ENCODE peak calls at places on chromosomes 4 and X, in seven cellular contexts. A, Z, I, X, B, M and U are unnamed samples.
A peak's percentile ranks its signal among the peaks of the same experiment; 100 is the strongest.

GRCh38 chrX:18151661-18152060 is 69.0 kb downstream of the BEND2 start:
- DNase-seq in B (no peak), X (no peak), M (no peak), I (no peak), A (no peak), Z (no peak), U (no peak)

GRCh38 chr4:155546451-155546850 is 120.2 kb upstream of the GUCY1A1 start:
- DNase-seq in B (no peak), I (no peak), Z (no peak), M (no peak), A (no peak), X (no peak), U (no peak)

GRCh38 chrX:19787305-19787704 is 100.1 kb downstream of the SH3KBP1 start:
- DNase-seq in X (no peak), Z (no peak), M (no peak), A (no peak), I (no peak), B (no peak), U (no peak)

GRCh38 chrX:10173331-10173900 is 16.6 kb downstream of the CLCN4 start:
- DNase-seq in A (no peak), X (peak; percentile 77), B (peak; percentile 78), I (no peak), Z (peak; percentile 94), M (peak; percentile 77), U (no peak)

GRCh38 chrX:69543572-69543971 is 39.4 kb downstream of the NALF2 start:
- DNase-seq in B (no peak), X (no peak), M (no peak), I (no peak), Z (no peak), A (no peak), U (no peak)

GRCh38 chrX:12080265-12080664 is 58.0 kb upstream of the FRMPD4 start:
- DNase-seq in M (peak; percentile 26), B (no peak), A (peak; percentile 9), I (no peak), Z (peak; percentile 6), X (no peak), U (no peak)

GRCh38 chrX:105191878-105192277 is 28.6 kb downstream of the TEX13A start:
- DNase-seq in Z (no peak), A (peak; percentile 3), X (no peak), I (no peak), B (no peak), M (peak; percentile 55), U (no peak)

GRCh38 chrX:53318766-53319353 is 37.5 kb upstream of the IQSEC2 start:
- DNase-seq in Z (no peak), I (no peak), X (no peak), A (no peak), M (no peak), B (no peak), U (no peak)

GRCh38 chr4:66647468-66647867 is 897.8 kb downstream of the CENPC start:
- DNase-seq in X (no peak), A (no peak), I (no peak), Z (no peak), B (no peak), M (no peak), U (no peak)

GRCh38 chrX:19332983-19333382 is 10.7 kb upstream of the PDHA1 start:
- DNase-seq in B (peak; percentile 28), I (no peak), M (peak; percentile 54), A (no peak), Z (no peak), X (no peak), U (no peak)

GRCh38 chr4:111454961-111455360 is 690.3 kb upstream of the FAM241A start:
- DNase-seq in I (no peak), B (no peak), Z (no peak), A (no peak), M (peak; percentile 61), X (no peak), U (no peak)

GRCh38 chr4:8585186-8585585 is 5.0 kb downstream of the GPR78 start:
- DNase-seq in Z (no peak), M (peak; percentile 52), I (no peak), X (no peak), A (no peak), B (no peak), U (no peak)

GRCh38 chrX:36434521-36434920 is 515.0 kb downstream of the CFAP47 start:
- DNase-seq in A (no peak), Z (no peak), B (no peak), M (no peak), I (no peak), X (no peak), U (no peak)

GRCh38 chrX:111302284-111302683 is 32.0 kb upstream of the CAPN6 start:
- DNase-seq in I (no peak), X (no peak), M (no peak), B (no peak), A (no peak), Z (no peak), U (no peak)

GRCh38 chrX:33142331-33142730 is 69.0 kb downstream of the DMD start:
- DNase-seq in I (no peak), X (no peak), M (no peak), A (no peak), Z (no peak), B (no peak), U (no peak)

GRCh38 chr4:10866691-10867090 is 182.1 kb upstream of the CLNK start:
- DNase-seq in I (no peak), A (no peak), Z (no peak), B (no peak), M (no peak), X (no peak), U (no peak)

GRCh38 chr4:106497271-106497670 is 128.7 kb upstream of the GIMD1 start:
- DNase-seq in A (no peak), Z (no peak), X (no peak), B (no peak), I (no peak), M (no peak), U (no peak)

GRCh38 chrX:68995780-68996551 is 167.1 kb downstream of the EFNB1 start:
- DNase-seq in M (peak; percentile 10), B (peak; percentile 76), Z (peak; percentile 86), I (no peak), A (no peak), X (peak; percentile 14), U (no peak)

GRCh38 chrX:44952329-44953027 is 79.5 kb downstream of the KDM6A start:
- DNase-seq in M (no peak), X (no peak), A (no peak), I (no peak), Z (no peak), B (no peak), U (no peak)

GRCh38 chr4:182483685-182484084 is 240.5 kb downstream of the TENM3 start:
- DNase-seq in I (no peak), Z (no peak), B (no peak), X (no peak), M (no peak), A (no peak), U (no peak)

GRCh38 chr4:3871181-3871852 is 105.1 kb downstream of the ADRA2C start:
- DNase-seq in X (no peak), M (peak; percentile 94), A (no peak), Z (no peak), B (no peak), I (no peak), U (no peak)

GRCh38 chr4:89829470-89830138 is 7.4 kb downstream of the SNCA start:
- DNase-seq in Z (peak; percentile 30), X (no peak), I (no peak), A (peak; percentile 35), M (no peak), B (no peak), U (peak; percentile 84)

GRCh38 chr4:123304151-123305021 is 92.2 kb upstream of the SPRY1 start:
- DNase-seq in B (peak; percentile 37), X (no peak), Z (no peak), M (peak; percentile 89), I (no peak), A (peak; percentile 86), U (no peak)

GRCh38 chrX:87518504-87518903 is 902 bp downstream of the KLHL4 start:
- DNase-seq in I (no peak), Z (peak; percentile 20), A (no peak), B (no peak), M (no peak), X (no peak), U (no peak)

GRCh38 chr4:4386736-4387392 is at the start of gene NSG1:
- DNase-seq in A (peak; percentile 53), M (no peak), B (no peak), X (no peak), I (peak; percentile 28), Z (peak; percentile 27), U (no peak)

GRCh38 chr4:163542275-163542674 is 47.8 kb downstream of the TMA16 start:
- DNase-seq in M (no peak), Z (peak; percentile 71), A (no peak), X (peak; percentile 65), B (no peak), I (no peak), U (no peak)

GRCh38 chr4:1789552-1789951 is 3.5 kb upstream of the FGFR3 start:
- DNase-seq in A (no peak), X (no peak), Z (no peak), M (no peak), I (no peak), B (no peak), U (no peak)
- TF ChIP-seq CTCF in A (no peak), X (no peak), Z (no peak), M (no peak), I (no peak), B (no peak), U (no peak)

GRCh38 chr4:70651864-70652506 is 14.3 kb downstream of the JCHAIN start:
- DNase-seq in M (peak; percentile 30), X (no peak), A (peak; percentile 62), B (no peak), I (no peak), Z (peak; percentile 6), U (no peak)
- TF ChIP-seq CTCF in M (peak; percentile 69), X (peak; percentile 41), A (peak; percentile 79), B (peak; percentile 62), I (peak; percentile 71), Z (peak; percentile 59), U (peak; percentile 73)

GRCh38 chrX:5683996-5684395 is 544.7 kb downstream of the NLGN4X start:
- DNase-seq in I (no peak), X (no peak), B (no peak), Z (no peak), M (no peak), A (no peak), U (no peak)

GRCh38 chrX:5681159-5681558 is 547.5 kb downstream of the NLGN4X start:
- DNase-seq in I (no peak), Z (peak; percentile 25), B (no peak), X (no peak), M (no peak), A (peak; percentile 11), U (no peak)
- TF ChIP-seq CTCF in I (no peak), Z (peak; percentile 16), B (no peak), X (no peak), M (peak; percentile 64), A (peak; percentile 50), U (no peak)

DNA sequence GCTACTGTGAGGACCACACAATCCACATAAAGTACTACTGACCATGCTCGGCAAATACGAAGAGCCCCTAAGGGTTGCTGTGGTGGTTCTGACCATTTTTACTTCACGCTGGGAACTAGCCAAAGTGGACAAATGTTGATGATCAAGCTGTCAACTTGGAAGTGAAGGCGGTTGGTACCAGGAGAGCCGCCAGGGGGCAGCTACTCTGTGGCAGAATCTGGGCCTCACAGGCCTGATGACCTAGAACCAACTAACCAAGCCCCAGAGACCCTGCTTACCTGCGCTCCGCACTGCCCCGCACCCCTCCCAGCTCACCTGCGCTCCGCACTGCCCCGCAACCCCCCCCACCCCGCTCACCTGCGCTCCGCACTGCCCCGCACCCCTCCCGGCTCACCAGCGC is 5.6 kb downstream of the GAK start:
- DNase-seq in X (no peak), M (peak; percentile 79), I (no peak), B (no peak), A (peak; percentile 59), Z (no peak), U (no peak)
- TF ChIP-seq CTCF in X (peak; percentile 42), M (peak; percentile 74), I (no peak), B (no peak), A (peak; percentile 76), Z (peak; percentile 18), U (no peak)